ENCODE peak calls at places on chromosomes 7 and 10, in seven cellular contexts. J is CD4-positive, alpha-beta T cell; I is fibroblast of the aortic adventitia; M is left lung; T is chondrocyte; P is AG04449; V is epithelial cell of proximal tubule. E is an unnamed sample.

GRCh38 chr10:51862149-51862548 is 162.8 kb upstream of the CSTF2T start:
- DNase-seq in J (no peak), I (no peak), M (no peak), T (no peak), P (no peak), V (no peak), E (no peak)

GRCh38 chr10:28569506-28570159 is 36.7 kb downstream of the WAC start:
- DNase-seq in J (no peak), I (peak; percentile 52), M (no peak), T (no peak), P (no peak), V (no peak), E (no peak)

GRCh38 chr10:23974886-23975830 is 233.8 kb upstream of the KIAA1217 start:
- DNase-seq in J (no peak), I (no peak), M (no peak), T (no peak), P (no peak), V (peak; percentile 27), E (no peak)

GRCh38 chr7:115593111-115593510 is 437.5 kb downstream of the TFEC start:
- DNase-seq in J (no peak), I (no peak), M (no peak), T (no peak), P (no peak), V (no peak), E (no peak)

GRCh38 chr7:110922906-110923305 is 168.0 kb upstream of the LRRN3 start:
- DNase-seq in J (no peak), I (peak; percentile 26), M (no peak), T (no peak), P (peak; percentile 4), V (no peak), E (no peak)

GRCh38 chr7:78226059-78226658 is 427.6 kb downstream of the PHTF2 start:
- DNase-seq in J (no peak), I (peak; percentile 56), M (peak; percentile 53), T (no peak), P (no peak), V (no peak), E (no peak)

GRCh38 chr7:44157116-44158059 is 16.3 kb upstream of the MYL7 start:
- DNase-seq in J (no peak), I (no peak), M (no peak), T (no peak), P (no peak), V (no peak), E (no peak)

GRCh38 chr10:45439365-45439764 is 65.3 kb downstream of the ALOX5 start:
- DNase-seq in J (no peak), I (no peak), M (no peak), T (no peak), P (no peak), V (no peak), E (no peak)

GRCh38 chr10:47016564-47016963 is 105.3 kb downstream of the PTPN20 start:
- DNase-seq in J (no peak), I (no peak), M (no peak), T (no peak), P (no peak), V (no peak), E (no peak)

GRCh38 chr7:30795161-30795943 is 24.1 kb downstream of the MINDY4 start:
- DNase-seq in J (no peak), I (no peak), M (no peak), T (no peak), P (no peak), V (no peak), E (no peak)

DNA sequence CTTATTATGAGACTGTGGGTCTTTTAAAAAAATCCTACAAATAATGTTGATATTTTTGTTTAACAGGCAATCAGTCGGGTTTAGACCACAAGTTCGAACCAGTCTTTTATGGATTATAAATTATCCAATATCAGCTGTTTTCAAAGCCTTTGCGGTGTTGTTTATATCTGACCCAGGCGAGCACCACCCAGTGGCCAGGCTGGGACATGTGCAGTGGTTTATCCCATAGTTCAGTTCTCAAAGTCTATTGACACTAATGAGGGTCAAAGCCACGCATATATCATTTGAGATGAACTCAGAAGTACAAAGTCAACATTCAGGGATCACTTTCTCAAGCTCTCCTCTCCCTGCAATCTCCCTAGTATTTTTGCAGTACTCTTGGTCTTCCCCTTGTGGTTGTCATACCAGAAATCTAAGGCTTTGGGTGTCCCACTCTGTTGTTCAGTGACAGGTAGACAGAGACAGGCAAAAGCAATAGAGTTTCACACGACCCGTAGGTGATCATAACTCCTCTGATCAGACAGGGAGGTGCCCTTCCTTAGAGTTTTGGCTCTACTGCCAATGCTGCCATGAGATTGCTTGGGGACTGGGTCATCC is 117.4 kb upstream of the POM121L12 start:
- DNase-seq in J (no peak), I (no peak), M (no peak), T (no peak), P (no peak), V (peak; percentile 2), E (no peak)
- TF ChIP-seq CTCF in J (no peak), I (no peak), M (no peak), T (peak; percentile 41), P (no peak), V (peak; percentile 90), E (peak; percentile 72)

GRCh38 chr10:53786236-53786635 is 1013.7 kb upstream of the MBL2 start:
- DNase-seq in J (no peak), I (no peak), M (no peak), T (no peak), P (no peak), V (no peak), E (no peak)
- TF ChIP-seq CTCF in J (no peak), I (no peak), M (no peak), T (peak; percentile 43), P (no peak), V (peak; percentile 49), E (peak; percentile 40)

GRCh38 chr10:129873351-129873750 is 90.7 kb downstream of the EBF3 start:
- DNase-seq in J (no peak), I (no peak), M (no peak), T (no peak), P (no peak), V (no peak), E (no peak)

GRCh38 chr10:129881641-129882040 is 82.4 kb downstream of the EBF3 start:
- DNase-seq in J (no peak), I (no peak), M (no peak), T (no peak), P (no peak), V (no peak), E (no peak)

GRCh38 chr10:129880191-129880590 is 83.9 kb downstream of the EBF3 start:
- DNase-seq in J (no peak), I (no peak), M (no peak), T (no peak), P (no peak), V (no peak), E (no peak)

GRCh38 chr10:129875993-129876727 is 87.9 kb downstream of the EBF3 start:
- DNase-seq in J (no peak), I (no peak), M (no peak), T (no peak), P (no peak), V (no peak), E (no peak)

GRCh38 chr10:129877773-129878371 is 86.2 kb downstream of the EBF3 start:
- DNase-seq in J (no peak), I (peak; percentile 11), M (no peak), T (no peak), P (no peak), V (no peak), E (no peak)
- TF ChIP-seq CTCF in J (peak; percentile 42), I (peak; percentile 55), M (peak; percentile 40), T (peak; percentile 52), P (peak; percentile 10), V (peak; percentile 53), E (peak; percentile 62)

GRCh38 chr10:73092830-73093229 is 3.8 kb downstream of the P4HA1 start:
- DNase-seq in J (no peak), I (no peak), M (no peak), T (no peak), P (no peak), V (no peak), E (no peak)
- TF ChIP-seq CTCF in J (no peak), I (no peak), M (no peak), T (no peak), P (no peak), V (no peak), E (no peak)

GRCh38 chr10:128083191-128083895 is 42.9 kb downstream of the MKI67 start:
- DNase-seq in J (no peak), I (no peak), M (no peak), T (no peak), P (no peak), V (no peak), E (no peak)
- TF ChIP-seq CTCF in J (no peak), I (no peak), M (no peak), T (no peak), P (no peak), V (no peak), E (no peak)

E was measured in progenitor cell of endocrine pancreas.